ENCODE peak calls at places on chromosomes 6 and 20, in eight cellular contexts. L is SK-N-SH, U is tibial nerve, H is skeletal muscle cell, C is cardiac fibroblast, N is stomach, Z is choroid plexus epithelial cell, R is fibroblast of mammary gland. V is an unnamed sample.

GRCh38 chr20:25654487-25654886 is 30.7 kb upstream of the NANP start:
- DNase-seq in N (no peak), C (no peak), U (no peak), H (no peak), L (no peak), R (no peak), Z (no peak), V (no peak)

GRCh38 chr6:28985396-28986164 is 19.5 kb downstream of the ZNF311 start:
- DNase-seq in U (peak), N (peak), R (peak), C (peak), L (peak), H (peak), Z (peak), V (no peak)

GRCh38 chr20:42361402-42361801 is 743.2 kb upstream of the CHD6 start:
- DNase-seq in C (no peak), R (no peak), H (no peak), N (no peak), Z (no peak), L (peak), U (no peak), V (no peak)

GRCh38 chr6:88141641-88142298 is 24.4 kb downstream of the CNR1 start:
- DNase-seq in L (no peak), N (no peak), C (no peak), U (no peak), Z (no peak), H (no peak), R (no peak), V (peak)

GRCh38 chr6:27601668-27602254 is 128.9 kb upstream of the ZNF184 start:
- DNase-seq in C (no peak), U (no peak), R (peak), L (no peak), Z (no peak), H (no peak), N (no peak), V (no peak)

GRCh38 chr6:163151212-163151611 is 263.3 kb upstream of the QKI start:
- DNase-seq in C (no peak), U (no peak), Z (peak), N (no peak), R (no peak), H (no peak), L (no peak), V (no peak)

GRCh38 chr20:41482647-41483552 is 116.3 kb upstream of the EMILIN3 start:
- DNase-seq in L (no peak), N (no peak), U (no peak), H (peak), C (peak), R (peak), Z (peak), V (no peak)

GRCh38 chr6:62998022-62998421 is 213.2 kb upstream of the FKBP1C start:
- DNase-seq in C (no peak), N (no peak), R (no peak), U (no peak), L (no peak), Z (no peak), H (no peak), V (no peak)

GRCh38 chr6:149454405-149454848 is 30.4 kb downstream of the ZC3H12D start:
- DNase-seq in L (peak), N (peak), Z (peak), U (peak), R (peak), C (peak), H (peak), V (no peak)

GRCh38 chr20:62029951-62030350 is 35.7 kb downstream of the TAF4 start:
- DNase-seq in N (no peak), U (no peak), Z (no peak), R (no peak), H (no peak), L (no peak), C (no peak), V (no peak)

GRCh38 chr6:28485482-28485881 is 30.1 kb downstream of the GPX6 start:
- DNase-seq in H (no peak), U (no peak), Z (no peak), C (no peak), L (no peak), R (no peak), N (no peak), V (no peak)

GRCh38 chr20:9110365-9110764 is 41.5 kb downstream of the PLCB4 start:
- DNase-seq in H (no peak), Z (peak), N (no peak), C (no peak), R (no peak), L (no peak), U (no peak), V (no peak)

GRCh38 chr6:24991748-24992467 is 56.1 kb upstream of the RIPOR2 start:
- DNase-seq in C (peak), R (peak), N (peak), Z (peak), H (no peak), U (no peak), L (peak), V (peak)

GRCh38 chr6:144408151-144408550 is 123.0 kb downstream of the UTRN start:
- DNase-seq in C (peak), L (no peak), R (peak), U (no peak), N (no peak), Z (peak), H (peak), V (no peak)

GRCh38 chr6:165729307-165729936 is 66.4 kb upstream of the PDE10A start:
- DNase-seq in N (peak), L (peak), C (peak), U (no peak), R (peak), Z (peak), H (no peak), V (peak)

GRCh38 chr20:17108896-17109295 is 117.9 kb upstream of the PCSK2 start:
- DNase-seq in U (no peak), R (no peak), Z (no peak), N (no peak), C (no peak), H (no peak), L (no peak), V (no peak)

GRCh38 chr20:58891076-58891685 is 38.7 kb downstream of the GNAS start:
- DNase-seq in Z (peak), L (peak), N (peak), C (peak), U (peak), R (peak), H (no peak), V (no peak)

GRCh38 chr6:152943260-152943897 is 39.5 kb downstream of the FBXO5 start:
- DNase-seq in N (no peak), Z (no peak), R (no peak), U (no peak), L (no peak), H (no peak), C (no peak), V (no peak)

GRCh38 chr6:30613251-30614043 is 3.6 kb downstream of the PPP1R10 start:
- DNase-seq in U (no peak), C (peak), L (no peak), H (no peak), Z (peak), N (no peak), R (peak), V (no peak)

GRCh38 chr6:137261393-137262154 is 42.4 kb upstream of the IFNGR1 start:
- DNase-seq in R (peak), L (no peak), C (peak), H (no peak), N (no peak), U (no peak), Z (peak), V (no peak)

GRCh38 chr20:13098720-13099355 is 90.1 kb downstream of the SPTLC3 start:
- DNase-seq in L (no peak), Z (no peak), H (no peak), C (no peak), R (no peak), U (no peak), N (no peak), V (no peak)

GRCh38 chr6:133359256-133359655 is 118.1 kb downstream of the EYA4 start:
- DNase-seq in H (no peak), R (no peak), C (peak), U (no peak), N (no peak), Z (peak), L (no peak), V (no peak)

GRCh38 chr6:133359760-133360159 is 118.6 kb downstream of the EYA4 start:
- DNase-seq in Z (no peak), L (no peak), U (no peak), H (no peak), C (no peak), R (no peak), N (no peak), V (no peak)

GRCh38 chr6:133358598-133358997 is 117.4 kb downstream of the EYA4 start:
- DNase-seq in L (no peak), H (no peak), R (no peak), C (no peak), U (no peak), Z (no peak), N (no peak), V (no peak)

GRCh38 chr6:133353061-133353460 is 111.9 kb downstream of the EYA4 start:
- DNase-seq in Z (no peak), U (no peak), H (no peak), L (no peak), C (no peak), N (no peak), R (no peak), V (no peak)

DNA sequence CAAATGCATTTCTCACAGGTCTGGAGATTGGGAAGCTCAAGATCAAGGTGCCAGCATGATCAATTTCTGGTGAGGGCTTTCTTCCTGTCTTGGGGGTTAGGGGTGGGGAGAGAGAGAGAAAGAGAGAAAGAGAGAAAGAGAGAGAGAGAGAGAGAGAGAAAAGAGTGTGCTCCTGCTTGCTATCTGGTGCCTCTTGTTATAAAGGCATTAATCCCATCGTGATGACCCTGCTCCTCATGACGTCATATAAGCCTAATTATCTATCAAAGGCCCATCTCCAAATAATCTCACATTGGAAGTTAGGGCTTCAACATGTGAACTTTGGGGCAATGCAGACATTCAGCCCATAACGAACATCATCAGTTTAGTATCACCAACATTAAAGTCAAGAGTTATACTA is 114.8 kb downstream of the EYA4 start:
- DNase-seq in Z (no peak), N (no peak), L (no peak), H (no peak), U (no peak), C (no peak), R (no peak), V (no peak)
- H3K4me3 ChIP-seq in Z (no peak), N (no peak), L (no peak), H (no peak), U (no peak), C (no peak), R (no peak), V (no peak)

GRCh38 chr6:132076452-132076851 is 125.3 kb upstream of the CCN2 start:
- DNase-seq in Z (no peak), R (no peak), N (no peak), U (no peak), L (no peak), C (no peak), H (no peak), V (no peak)

GRCh38 chr6:132072271-132072670 is 121.1 kb upstream of the CCN2 start:
- DNase-seq in U (no peak), H (no peak), L (no peak), Z (no peak), R (no peak), C (no peak), N (no peak), V (no peak)

GRCh38 chr6:132070356-132070755 is 119.2 kb upstream of the CCN2 start:
- DNase-seq in C (no peak), Z (no peak), N (no peak), U (no peak), L (no peak), H (no peak), R (no peak), V (no peak)

GRCh38 chr6:132068766-132069165 is 117.6 kb upstream of the CCN2 start:
- DNase-seq in U (no peak), N (no peak), H (no peak), Z (peak), L (no peak), C (peak), R (no peak), V (no peak)

DNA sequence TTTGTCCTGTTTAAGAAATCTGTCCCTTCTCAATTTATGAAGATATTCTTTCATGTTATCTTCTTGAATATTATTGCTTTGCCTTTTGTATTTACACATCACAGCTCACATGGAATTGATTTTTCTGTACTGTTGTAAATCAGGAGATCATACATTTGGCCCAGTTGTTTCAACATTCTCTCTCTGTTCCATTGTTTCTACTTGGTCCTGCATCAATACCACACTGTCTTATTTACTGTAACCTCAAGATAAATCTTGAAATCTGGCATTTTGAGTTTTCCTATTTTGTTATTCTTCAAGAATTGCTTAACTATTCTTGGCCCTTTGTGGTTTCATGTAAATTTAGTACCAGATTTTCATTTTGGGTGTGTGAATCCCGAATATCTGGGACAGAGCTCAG is 121.7 kb upstream of the CCN2 start:
- DNase-seq in U (no peak), R (peak), Z (no peak), N (no peak), L (no peak), H (no peak), C (no peak), V (no peak)
- H3K4me3 ChIP-seq in U (no peak), R (no peak), Z (no peak), N (no peak), L (no peak), H (no peak), C (no peak), V (no peak)

GRCh38 chr6:132365319-132365907 is 35.9 kb downstream of the MOXD1 start:
- DNase-seq in L (no peak), U (no peak), R (no peak), N (no peak), Z (peak), C (no peak), H (no peak), V (no peak)
- H3K4me3 ChIP-seq in L (no peak), U (no peak), R (no peak), N (no peak), Z (no peak), C (no peak), H (no peak), V (no peak)

GRCh38 chr6:130206474-130206873 is 16.3 kb downstream of the SAMD3 start:
- DNase-seq in L (no peak), H (no peak), Z (no peak), N (no peak), U (no peak), C (no peak), R (no peak), V (no peak)

GRCh38 chr6:130202782-130203181 is 20.0 kb downstream of the SAMD3 start:
- DNase-seq in R (no peak), N (no peak), Z (no peak), L (no peak), H (no peak), C (no peak), U (no peak), V (no peak)

GRCh38 chr6:130204322-130204721 is 18.4 kb downstream of the SAMD3 start:
- DNase-seq in H (no peak), U (no peak), C (no peak), L (no peak), Z (no peak), N (no peak), R (no peak), V (no peak)

GRCh38 chr6:130207979-130208649 is 14.6 kb downstream of the SAMD3 start:
- DNase-seq in R (no peak), H (no peak), C (no peak), Z (no peak), U (no peak), L (no peak), N (no peak), V (no peak)

DNA sequence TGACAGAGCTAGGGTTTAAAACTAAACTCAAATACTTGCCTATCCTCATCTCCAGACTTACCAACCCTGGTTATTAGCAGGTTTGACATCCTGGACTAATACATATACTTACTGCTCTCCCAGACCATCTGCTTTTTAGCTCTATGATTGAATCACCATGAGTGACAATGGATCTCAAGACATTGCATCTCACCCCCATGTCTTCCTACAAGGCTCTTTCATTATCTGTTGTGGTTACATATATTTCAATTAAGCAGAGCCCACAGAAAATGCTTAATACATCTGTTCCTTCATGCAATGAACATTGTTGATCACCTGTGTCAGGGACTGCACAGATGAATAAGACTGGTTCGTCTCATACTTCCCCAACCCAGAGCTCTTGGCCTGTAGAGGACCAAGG is 19.4 kb downstream of the SAMD3 start:
- DNase-seq in Z (no peak), H (no peak), U (no peak), N (no peak), L (no peak), R (no peak), C (no peak), V (no peak)
- H3K4me3 ChIP-seq in Z (no peak), H (no peak), U (no peak), N (no peak), L (no peak), R (no peak), C (no peak), V (no peak)

DNA sequence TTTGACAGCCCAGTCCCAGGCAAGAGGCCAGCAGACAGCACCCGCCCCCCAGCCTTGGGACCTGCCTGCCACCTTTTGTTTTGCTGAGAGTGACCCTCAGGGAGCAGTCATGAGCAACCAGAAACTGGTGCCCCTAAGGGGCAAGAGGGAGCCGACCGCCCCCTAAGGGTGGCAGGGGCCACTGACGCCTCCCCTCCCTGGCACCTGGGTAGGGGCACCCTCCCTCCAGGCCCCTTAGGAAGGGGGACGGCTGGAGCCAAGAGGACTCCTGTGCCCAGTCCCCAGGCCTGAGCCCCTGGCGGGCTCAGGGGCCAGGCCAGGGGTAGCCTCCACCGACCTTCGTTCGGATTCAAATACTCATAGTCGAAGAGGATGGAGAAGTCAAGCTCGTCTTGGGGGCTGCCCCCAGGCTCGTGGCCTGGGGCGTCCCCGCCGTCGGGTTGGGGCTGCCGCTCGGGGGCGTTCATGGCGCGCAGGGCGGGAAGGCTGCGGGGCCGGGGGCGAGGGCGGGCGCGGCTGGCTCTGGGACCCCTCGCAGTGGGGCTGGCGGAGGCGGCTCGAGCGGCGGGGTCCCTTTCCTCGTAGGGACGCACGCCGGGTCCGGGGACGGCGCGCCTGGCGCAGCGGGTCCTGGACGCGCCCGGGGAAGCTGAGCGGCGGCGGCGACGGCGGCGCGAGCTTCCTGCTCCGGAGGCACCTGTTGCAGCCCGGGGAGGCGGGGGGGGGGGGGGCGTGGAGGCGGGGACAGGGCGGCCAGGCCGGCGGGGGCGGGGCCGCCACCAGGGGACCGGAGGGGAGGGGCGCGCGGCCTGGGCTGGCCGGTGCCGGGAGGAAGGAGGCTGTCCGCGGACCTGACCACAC is at the start of gene NFATC2:
- DNase-seq in C (no peak), R (no peak), L (peak), N (peak), Z (no peak), H (no peak), U (no peak), V (no peak)
- H3K4me3 ChIP-seq in C (no peak), R (no peak), L (no peak), N (peak), Z (peak), H (peak), U (peak), V (peak)

GRCh38 chr6:161292650-161293281 is 18.9 kb upstream of the AGPAT4 start:
- DNase-seq in C (no peak), U (no peak), H (no peak), Z (peak), N (no peak), R (no peak), L (no peak), V (no peak)
- H3K4me3 ChIP-seq in C (no peak), U (no peak), H (no peak), Z (no peak), N (no peak), R (no peak), L (no peak), V (no peak)

GRCh38 chr6:169425628-169426370 is 172.2 kb upstream of the THBS2 start:
- DNase-seq in H (no peak), L (peak), C (no peak), U (no peak), N (no peak), Z (peak), R (no peak), V (no peak)
- H3K4me3 ChIP-seq in H (no peak), L (no peak), C (no peak), U (no peak), N (no peak), Z (no peak), R (no peak), V (no peak)

GRCh38 chr6:36839819-36840379 is 655 bp upstream of the CPNE5 start:
- DNase-seq in C (no peak), L (peak), N (peak), U (no peak), H (no peak), Z (no peak), R (no peak), V (peak)
- H3K4me3 ChIP-seq in C (peak), L (peak), N (peak), U (peak), H (peak), Z (peak), R (peak), V (peak)

GRCh38 chr20:4418141-4418540 is 303.6 kb upstream of the PRND start:
- DNase-seq in C (no peak), U (no peak), H (no peak), R (no peak), L (no peak), N (no peak), Z (no peak), V (no peak)

GRCh38 chr20:4412216-4412615 is 309.5 kb upstream of the PRND start:
- DNase-seq in H (no peak), Z (no peak), C (no peak), L (no peak), U (no peak), R (no peak), N (no peak), V (no peak)

GRCh38 chr20:4413314-4414045 is 308.2 kb upstream of the PRND start:
- DNase-seq in R (no peak), Z (no peak), U (no peak), H (no peak), N (no peak), C (no peak), L (no peak), V (no peak)

DNA sequence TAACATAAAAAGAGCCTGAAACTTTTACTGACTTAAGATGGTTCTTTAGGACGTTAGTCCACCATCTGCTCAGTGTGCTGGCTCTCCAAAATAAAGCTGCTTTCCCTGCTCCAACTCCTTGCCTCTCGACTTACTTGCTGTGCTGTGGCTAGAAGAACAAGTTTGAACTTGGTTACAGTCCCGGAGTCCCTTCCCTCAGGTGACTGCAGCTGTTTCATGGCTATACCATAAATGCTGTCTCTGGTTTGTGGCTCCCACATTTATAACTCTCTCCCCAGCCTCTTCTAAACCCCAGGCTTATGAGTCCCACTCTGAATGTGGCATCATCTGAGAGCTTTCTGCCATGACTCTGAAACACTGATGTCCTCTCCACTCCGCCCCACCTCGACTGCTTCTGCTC is 306.4 kb upstream of the PRND start:
- DNase-seq in N (no peak), L (no peak), H (no peak), R (no peak), Z (no peak), U (no peak), C (no peak), V (no peak)
- H3K4me3 ChIP-seq in N (no peak), L (no peak), H (no peak), R (no peak), Z (no peak), U (no peak), C (no peak), V (no peak)